ENCODE peak calls at places on chromosome 11, in five cellular contexts. A, R, S, T and L are unnamed samples.

GRCh38 chr11:134014502-134014901 is 54.4 kb upstream of the JAM3 start:
- DNase-seq in A (no peak), R (no peak), T (no peak), S (peak; percentile 70), L (no peak)

GRCh38 chr11:47864910-47865309 is 16.8 kb upstream of the NUP160 start:
- DNase-seq in T (no peak), A (no peak), S (no peak), R (no peak), L (no peak)

GRCh38 chr11:34411786-34412185 is 26.9 kb upstream of the CAT start:
- DNase-seq in S (no peak), R (no peak), A (no peak), T (no peak), L (no peak)

GRCh38 chr11:7603031-7603781 is 70.1 kb downstream of the CYB5R2 start:
- DNase-seq in A (no peak), R (no peak), S (no peak), T (no peak), L (no peak)

GRCh38 chr11:12862761-12863469 is 146.2 kb upstream of the RASSF10 start:
- DNase-seq in T (peak; percentile 36), S (peak; percentile 58), R (no peak), A (no peak), L (no peak)

GRCh38 chr11:57618438-57618837 is 21.0 kb downstream of the SERPING1 start:
- DNase-seq in A (no peak), R (no peak), T (no peak), S (no peak), L (no peak)

GRCh38 chr11:131910491-131911387 is 540.3 kb downstream of the NTM start:
- DNase-seq in A (no peak), R (no peak), T (no peak), S (peak; percentile 73), L (no peak)

GRCh38 chr11:8038393-8038792 is 42.6 kb upstream of the TUB start:
- DNase-seq in A (no peak), T (no peak), R (no peak), S (no peak), L (no peak)

GRCh38 chr11:78646564-78647185 is 72.0 kb upstream of the NARS2 start:
- DNase-seq in A (peak; percentile 59), T (peak; percentile 65), R (peak; percentile 49), S (peak; percentile 54), L (no peak)

GRCh38 chr11:46553746-46554204 is 40.0 kb downstream of the AMBRA1 start:
- DNase-seq in S (no peak), R (peak; percentile 62), T (no peak), A (peak; percentile 42), L (no peak)

GRCh38 chr11:69310351-69310750 is 16.4 kb downstream of the MYEOV start:
- DNase-seq in A (no peak), R (no peak), T (no peak), S (no peak), L (no peak)

GRCh38 chr11:1869427-1870325 is 16.8 kb downstream of the LSP1 start:
- DNase-seq in A (peak; percentile 20), S (no peak), R (no peak), T (peak; percentile 56), L (no peak)

GRCh38 chr11:101003468-101003867 is 126.1 kb downstream of the PGR start:
- DNase-seq in R (peak; percentile 18), S (peak; percentile 1), T (no peak), A (peak; percentile 9), L (no peak)

GRCh38 chr11:68127791-68128681 is 6.8 kb upstream of the CHKA start:
- DNase-seq in T (peak; percentile 95), A (peak; percentile 90), S (peak; percentile 98), R (peak; percentile 22), L (no peak)

GRCh38 chr11:101436511-101437142 is 147.2 kb downstream of the TRPC6 start:
- DNase-seq in R (peak; percentile 46), S (peak; percentile 5), T (peak; percentile 14), A (peak; percentile 18), L (no peak)

GRCh38 chr11:32438883-32439487 is 3.6 kb upstream of the WT1 start:
- DNase-seq in R (no peak), T (no peak), S (peak; percentile 42), A (no peak), L (no peak)

GRCh38 chr11:128626913-128627665 is 39.7 kb upstream of the ETS1 start:
- DNase-seq in A (no peak), T (no peak), S (no peak), R (no peak), L (no peak)

GRCh38 chr11:9609841-9610240 is 36.4 kb downstream of the WEE1 start:
- DNase-seq in A (no peak), T (no peak), R (no peak), S (no peak), L (no peak)

GRCh38 chr11:114399903-114400221 is 449 bp downstream of the C11orf71 start:
- DNase-seq in S (no peak), T (no peak), A (peak; percentile 40), R (no peak), L (peak; percentile 2)

GRCh38 chr11:126083829-126084607 is 21.4 kb upstream of the CDON start:
- DNase-seq in S (peak; percentile 51), R (no peak), A (no peak), T (no peak), L (no peak)

GRCh38 chr11:62682518-62682917 is 3.6 kb upstream of the UBXN1 start:
- DNase-seq in S (no peak), T (no peak), R (no peak), A (no peak), L (no peak)

DNA sequence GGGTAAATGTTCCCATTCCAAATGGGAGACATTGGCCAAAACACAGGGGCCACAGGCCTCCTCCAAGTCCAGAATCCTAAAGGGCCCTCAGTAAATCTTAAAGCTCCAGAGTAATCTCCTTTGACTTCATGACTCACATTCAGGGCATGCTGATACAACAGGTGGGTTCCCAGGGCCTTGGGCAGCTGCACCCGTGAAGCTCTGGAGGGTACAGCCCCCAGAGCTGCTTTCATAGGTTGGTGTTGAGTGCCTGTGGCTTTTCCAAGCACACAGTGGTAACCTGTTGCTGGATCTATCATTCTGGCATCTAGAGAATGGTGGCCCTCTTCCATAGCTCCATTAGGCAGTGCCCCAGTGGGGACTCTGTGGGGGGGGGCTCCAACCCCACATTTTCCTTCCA is 54.0 kb downstream of the NELL1 start:
- DNase-seq in A (no peak), S (no peak), T (no peak), R (no peak), L (no peak)
- TF ChIP-seq ZBTB33 in A (no peak), S (no peak), T (no peak), R (no peak), L (no peak)

DNA sequence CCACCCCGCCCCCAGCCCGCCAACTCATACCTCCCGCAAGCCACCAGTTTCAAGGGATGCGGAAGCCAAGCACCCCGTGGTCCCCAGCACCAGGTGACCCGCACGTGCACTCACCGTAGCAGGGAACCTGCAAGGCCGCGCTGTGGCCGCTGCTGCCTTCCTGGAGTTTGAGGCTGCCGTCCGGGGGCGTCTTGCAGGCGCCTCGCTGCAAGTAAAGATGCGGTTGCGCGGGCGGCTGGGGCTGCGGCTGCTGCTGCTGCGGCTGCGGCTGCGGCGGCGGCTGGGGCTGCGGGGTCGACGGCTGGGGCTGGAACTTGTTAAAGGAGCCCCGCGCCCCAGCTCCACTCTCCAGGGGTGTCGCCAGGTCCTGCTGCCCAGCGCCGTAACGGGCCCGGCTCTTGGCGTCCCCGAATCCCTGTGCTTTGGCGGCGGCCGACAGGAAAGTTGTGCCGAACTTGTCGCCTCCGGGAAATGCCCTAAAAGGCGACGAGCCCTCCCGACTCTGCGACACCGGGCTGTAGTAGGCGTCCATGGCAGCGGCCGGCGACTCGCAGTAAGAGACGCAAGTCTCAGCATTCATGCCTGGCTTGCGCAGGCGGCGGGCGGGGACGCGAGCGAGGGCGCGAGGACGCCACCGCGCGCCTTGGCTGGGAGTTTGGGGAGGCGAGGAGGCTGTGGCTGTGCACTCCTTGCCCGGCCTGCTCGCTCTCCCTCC is at the start of gene ALX4:
- DNase-seq in S (peak; percentile 74), R (no peak), T (peak; percentile 72), A (no peak), L (no peak)
- TF ChIP-seq CTCF in S (no peak), R (no peak), T (peak; percentile 26), A (no peak), L (no peak)

GRCh38 chr11:95150977-95151684 is 61.5 kb downstream of the ENDOD1 start:
- DNase-seq in R (peak; percentile 92), A (peak; percentile 78), S (peak; percentile 78), T (peak; percentile 81), L (peak; percentile 77)

GRCh38 chr11:95153857-95154246 is 64.2 kb downstream of the ENDOD1 start:
- DNase-seq in T (no peak), S (no peak), R (no peak), A (no peak), L (no peak)

GRCh38 chr11:95155385-95155784 is 65.7 kb downstream of the ENDOD1 start:
- DNase-seq in T (no peak), A (no peak), R (no peak), S (no peak), L (no peak)

GRCh38 chr11:95154514-95154913 is 64.9 kb downstream of the ENDOD1 start:
- DNase-seq in R (peak; percentile 41), T (peak; percentile 29), A (peak; percentile 39), S (peak; percentile 68), L (no peak)

DNA sequence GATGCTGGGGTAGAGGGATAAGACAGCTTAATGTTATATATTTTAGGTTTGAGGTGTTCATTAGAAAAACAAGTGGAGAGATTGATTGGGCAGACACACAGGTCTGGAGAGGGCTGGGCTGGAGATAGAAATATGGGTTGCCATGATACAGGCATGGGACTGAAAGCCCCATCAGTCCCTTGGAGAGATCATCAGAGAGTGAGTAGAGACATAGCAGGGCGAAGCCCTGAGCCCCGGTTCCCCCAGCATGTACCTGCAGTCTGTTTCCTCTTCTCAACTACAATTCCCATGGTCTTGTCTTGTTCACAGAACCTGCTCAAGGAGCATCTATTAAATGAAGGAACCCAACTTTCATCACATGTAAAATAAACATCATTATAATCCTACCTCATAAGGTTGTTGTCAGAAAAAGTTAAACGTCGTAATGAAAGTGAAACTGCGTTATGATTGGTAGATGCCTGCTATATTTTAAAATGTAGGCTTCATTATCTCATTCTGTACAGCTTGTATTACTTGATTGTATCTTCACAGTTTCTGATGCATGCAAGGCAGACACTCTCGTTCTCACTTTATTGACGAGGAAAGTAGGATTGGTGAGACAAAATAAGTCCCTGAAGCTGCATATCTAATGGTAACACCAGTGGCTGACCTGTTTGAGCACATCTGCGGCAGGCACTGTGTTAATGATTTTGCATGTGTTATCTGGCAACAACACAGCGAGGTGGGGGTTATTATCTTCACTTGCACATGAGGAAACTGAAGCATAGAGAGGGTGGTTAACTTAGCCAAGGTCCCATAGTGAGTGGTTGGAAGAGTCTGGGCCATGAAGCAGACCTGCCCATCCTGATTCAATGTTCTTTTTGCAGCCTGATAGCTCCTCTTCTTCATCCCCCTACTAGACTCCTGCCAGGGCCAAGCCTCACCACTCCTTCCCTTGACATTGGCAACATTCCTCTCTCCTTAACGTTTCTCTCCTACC is 63.5 kb downstream of the ENDOD1 start:
- DNase-seq in S (no peak), T (peak; percentile 69), R (no peak), A (no peak), L (peak; percentile 26)
- H3K4me3 ChIP-seq in S (no peak overlapping the region), T (peak overlapping the region; percentile 23), R (no peak overlapping the region), A (peak overlapping the region; percentile 6), L (peak overlapping the region; percentile 49)

DNA sequence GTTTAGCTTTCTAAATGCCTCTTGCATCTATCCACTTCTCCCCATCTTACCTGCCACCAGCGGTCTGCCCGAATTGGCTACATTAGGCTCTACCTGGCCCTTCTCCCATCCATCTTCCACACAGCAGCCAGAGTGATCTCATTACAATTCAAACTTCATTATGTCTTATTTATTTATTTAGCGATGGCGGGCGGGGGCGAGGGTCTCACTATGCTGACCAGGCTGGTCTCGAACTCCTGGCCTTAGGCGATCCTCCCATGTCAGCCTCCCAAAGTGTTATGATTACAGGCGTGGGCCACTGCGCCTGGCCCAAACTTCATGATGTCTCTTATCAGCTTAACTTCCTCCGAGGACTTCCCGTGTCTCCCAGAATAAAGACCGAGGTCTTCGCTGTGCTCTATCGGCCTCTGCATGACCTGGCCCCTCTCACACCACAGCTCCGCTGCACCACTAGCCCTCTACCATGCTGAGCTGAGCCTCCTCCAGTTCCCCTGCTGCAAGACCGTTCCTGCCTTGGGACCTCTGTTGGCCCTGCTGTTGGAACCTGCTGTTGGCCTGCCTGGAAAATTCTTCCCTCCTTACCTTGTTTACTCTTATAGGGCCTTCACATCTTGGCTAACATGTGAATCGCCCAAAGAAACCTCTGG is 870 bp upstream of the CTTN start:
- DNase-seq in R (peak; percentile 13), A (peak; percentile 43), S (peak; percentile 57), T (no peak), L (no peak)
- TF ChIP-seq ZBTB33 in R (no peak), A (no peak), S (no peak), T (no peak), L (no peak)